ENCODE peak calls at places on chromosomes 5 and 9, in five cellular contexts. U, F, B, N and Z are unnamed samples.

GRCh38 chr9:89614319-89614892 is 9.6 kb downstream of the GADD45G start:
- DNase-seq in U (no peak), F (no peak), B (no peak), N (no peak), Z (no peak)

GRCh38 chr5:119367502-119368237 is 11.9 kb downstream of the TNFAIP8 start:
- DNase-seq in U (peak; percentile 80), F (no peak), B (no peak), N (no peak), Z (no peak)

GRCh38 chr9:91407580-91408275 is 15.9 kb downstream of the NFIL3 start:
- DNase-seq in U (no peak), F (no peak), B (no peak), N (no peak), Z (peak; percentile 48)

GRCh38 chr9:18492612-18493011 is 18.7 kb downstream of the ADAMTSL1 start:
- DNase-seq in U (peak; percentile 15), F (no peak), B (no peak), N (no peak), Z (no peak)

GRCh38 chr9:22008662-22009562 is at the start of gene CDKN2B:
- DNase-seq in U (peak; percentile 87), F (peak; percentile 94), B (peak; percentile 91), N (peak; percentile 96), Z (peak; percentile 98)

GRCh38 chr9:108186996-108187395 is 668.8 kb downstream of the ACTL7B start:
- DNase-seq in U (no peak), F (peak; percentile 41), B (no peak), N (no peak), Z (peak; percentile 65)

GRCh38 chr5:172561151-172561550 is 79.9 kb upstream of the NEURL1B start:
- DNase-seq in U (peak; percentile 99), F (no peak), B (no peak), N (no peak), Z (no peak)

GRCh38 chr5:57277085-57277484 is 103.2 kb downstream of the GPBP1 start:
- DNase-seq in U (peak; percentile 33), F (no peak), B (no peak), N (no peak), Z (no peak)

GRCh38 chr5:106392766-106393165 is 1278.0 kb downstream of the EFNA5 start:
- DNase-seq in U (peak; percentile 65), F (no peak), B (no peak), N (no peak), Z (no peak)

GRCh38 chr5:124079062-124079461 is 567.1 kb downstream of the CSNK1G3 start:
- DNase-seq in U (no peak), F (no peak), B (no peak), N (no peak), Z (no peak)

GRCh38 chr9:134724231-134724911 is 82.8 kb downstream of the COL5A1 start:
- DNase-seq in U (no peak), F (no peak), B (no peak), N (no peak), Z (peak; percentile 66)

GRCh38 chr5:38228914-38229313 is 29.4 kb upstream of the EGFLAM start:
- DNase-seq in U (no peak), F (no peak), B (no peak), N (no peak), Z (no peak)

GRCh38 chr5:89268460-89268859 is 385.5 kb upstream of the MEF2C start:
- DNase-seq in U (peak; percentile 38), F (no peak), B (no peak), N (no peak), Z (no peak)

GRCh38 chr5:159724283-159724682 is 192.0 kb upstream of the ADRA1B start:
- DNase-seq in U (no peak), F (no peak), B (no peak), N (no peak), Z (no peak)

GRCh38 chr9:36900136-36900855 is 133.8 kb downstream of the PAX5 start:
- DNase-seq in U (no peak), F (no peak), B (no peak), N (no peak), Z (no peak)

GRCh38 chr5:6439588-6440550 is 8.8 kb upstream of the UBE2QL1 start:
- DNase-seq in U (peak; percentile 31), F (no peak), B (no peak), N (no peak), Z (no peak)

GRCh38 chr5:149053027-149053705 is 9.7 kb downstream of the SH3TC2 start:
- DNase-seq in U (peak; percentile 38), F (no peak), B (no peak), N (no peak), Z (no peak)

GRCh38 chr5:100505984-100506670 is 29.0 kb upstream of the FAM174A start:
- DNase-seq in U (peak; percentile 96), F (no peak), B (no peak), N (no peak), Z (no peak)

GRCh38 chr5:116574682-116575634 is at the start of gene SEMA6A:
- DNase-seq in U (peak; percentile 84), F (peak; percentile 92), B (peak; percentile 83), N (peak; percentile 92), Z (peak; percentile 94)
- TF ChIP-seq CTCF in U (peak; percentile 10), F (peak; percentile 12), B (peak; percentile 19), N (no peak), Z (no peak)

GRCh38 chr5:176802116-176802784 is 8.1 kb upstream of the UNC5A start:
- DNase-seq in U (no peak), F (no peak), B (no peak), N (no peak), Z (no peak)

GRCh38 chr5:176809544-176810083 is 745 bp upstream of the UNC5A start:
- DNase-seq in U (no peak), F (no peak), B (no peak), N (no peak), Z (no peak)

GRCh38 chr5:176803943-176804498 is 6.3 kb upstream of the UNC5A start:
- DNase-seq in U (peak; percentile 35), F (no peak), B (no peak), N (peak; percentile 59), Z (no peak)

GRCh38 chr5:176803027-176803942 is 7.1 kb upstream of the UNC5A start:
- DNase-seq in U (no peak), F (no peak), B (no peak), N (no peak), Z (no peak)

DNA sequence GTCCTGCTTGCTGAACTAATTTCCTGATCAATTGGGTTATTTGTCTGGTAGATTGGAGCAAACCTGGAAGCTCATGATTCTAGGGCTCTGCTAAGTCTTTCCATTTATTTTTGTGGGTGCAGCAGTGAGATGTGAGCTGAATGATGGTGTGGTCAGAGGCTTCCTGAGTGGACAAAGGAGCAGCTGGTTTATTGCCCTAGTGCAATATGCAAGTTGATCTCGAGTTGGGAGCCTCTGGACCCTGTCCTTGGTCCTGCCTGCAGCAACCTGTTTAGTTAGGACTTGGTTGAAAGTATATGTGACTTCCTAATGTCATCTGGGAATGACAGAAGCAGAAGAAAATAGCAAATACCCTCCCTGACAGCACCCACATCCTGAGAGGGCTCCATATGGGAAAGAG is 4.2 kb upstream of the UNC5A start:
- DNase-seq in U (no peak), F (no peak), B (no peak), N (peak; percentile 47), Z (no peak)
- H3K27me3 ChIP-seq in U (peaks cover 7% of the 10 kb centered on the region), F (no peaks in the 10 kb centered on the region), B (no peaks in the 10 kb centered on the region), N (peaks cover 2% of the 10 kb centered on the region), Z (no peaks in the 10 kb centered on the region)

GRCh38 chr9:26850995-26851394 is 41.6 kb downstream of the CAAP1 start:
- DNase-seq in U (no peak), F (no peak), B (no peak), N (no peak), Z (no peak)

DNA sequence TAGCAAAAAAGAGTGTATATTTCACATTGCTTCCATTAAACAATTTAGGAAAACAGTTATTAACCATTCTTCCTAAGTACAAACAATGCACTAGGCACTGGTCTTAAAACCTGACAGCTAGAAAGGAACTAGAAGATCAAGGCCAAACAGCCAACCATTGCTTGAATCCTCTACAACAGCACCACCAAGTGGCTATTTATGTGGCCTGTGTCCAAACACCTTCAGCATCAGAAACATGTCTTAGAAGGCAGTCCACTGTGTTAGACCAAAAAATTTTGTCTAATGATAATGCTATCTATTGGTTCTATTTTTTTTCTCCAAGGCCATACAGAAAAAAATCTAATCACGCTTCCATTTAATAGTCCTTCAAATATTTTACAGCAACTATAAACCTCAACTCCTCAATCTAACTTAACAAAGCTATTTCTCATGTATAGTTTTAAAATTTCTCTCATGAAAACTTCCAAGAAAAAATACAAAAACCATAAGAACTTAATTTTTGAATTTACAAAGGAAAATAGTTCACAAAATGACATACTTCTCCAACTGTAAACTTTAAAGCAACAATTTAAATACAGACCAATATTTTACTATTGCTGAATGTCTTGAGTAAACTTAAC is 36.1 kb downstream of the CAAP1 start:
- DNase-seq in U (peak; percentile 75), F (no peak), B (no peak), N (peak; percentile 12), Z (no peak)
- TF ChIP-seq CTCF in U (peak; percentile 74), F (peak; percentile 10), B (no peak), N (peak; percentile 21), Z (peak; percentile 40)

GRCh38 chr9:122219856-122220672 is 8.7 kb downstream of the LHX6 start:
- DNase-seq in U (no peak), F (no peak), B (no peak), N (no peak), Z (no peak)
- H3K27me3 ChIP-seq in U (peaks cover 65% of the 10 kb centered on the region), F (no peaks in the 10 kb centered on the region), B (no peaks in the 10 kb centered on the region), N (no peaks in the 10 kb centered on the region), Z (peaks cover 29% of the 10 kb centered on the region)

GRCh38 chr5:140083120-140083519 is 30.8 kb upstream of the PURA start:
- DNase-seq in U (no peak), F (no peak), B (no peak), N (no peak), Z (no peak)

GRCh38 chr5:140084466-140084865 is 29.4 kb upstream of the PURA start:
- DNase-seq in U (no peak), F (no peak), B (no peak), N (no peak), Z (no peak)

DNA sequence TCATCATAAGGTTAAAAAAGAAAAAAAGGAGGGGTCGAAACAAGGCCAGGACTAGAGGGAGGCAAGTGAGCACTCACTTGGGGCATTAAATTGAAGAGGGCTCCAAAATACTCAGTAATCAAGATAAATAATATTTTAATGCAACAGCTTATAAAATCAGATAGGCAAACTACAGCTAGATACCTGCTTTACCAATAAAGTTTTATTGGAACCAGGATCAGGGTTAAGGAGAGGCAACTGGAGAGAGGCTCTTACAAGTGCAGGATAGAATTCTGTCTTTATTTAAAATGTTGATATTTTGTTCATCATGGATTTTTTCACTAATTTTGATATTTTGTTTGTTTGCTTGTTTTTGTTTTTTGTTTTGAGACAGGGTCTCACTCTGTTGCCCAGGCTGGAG is 30.3 kb upstream of the PURA start:
- DNase-seq in U (no peak), F (no peak), B (no peak), N (no peak), Z (no peak)
- TF ChIP-seq CTCF in U (no peak), F (no peak), B (no peak), N (no peak), Z (no peak)

DNA sequence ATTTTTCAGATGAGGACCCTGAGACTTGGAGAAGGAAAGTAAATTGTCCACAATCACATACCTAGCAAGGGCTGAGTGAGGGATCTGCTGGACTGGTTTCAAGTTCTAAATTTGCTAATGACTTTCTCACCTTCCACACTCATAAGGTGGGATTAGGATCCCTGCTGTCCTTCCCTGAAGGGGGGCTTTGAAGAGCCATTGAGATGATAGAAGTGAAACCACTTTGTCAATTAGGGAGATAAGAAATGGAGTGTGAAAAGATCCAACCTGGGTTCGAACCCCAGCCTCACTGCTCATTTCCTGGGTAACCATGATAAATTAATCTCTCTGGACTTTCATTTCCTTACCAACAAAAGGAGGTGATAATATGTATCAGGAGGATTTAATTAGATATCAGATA is 32.7 kb upstream of the FOXE1 start:
- DNase-seq in U (no peak), F (no peak), B (no peak), N (no peak), Z (no peak)
- H3K27me3 ChIP-seq in U (peaks cover 3% of the 10 kb centered on the region), F (no peaks in the 10 kb centered on the region), B (no peaks in the 10 kb centered on the region), N (no peaks in the 10 kb centered on the region), Z (peaks cover 4% of the 10 kb centered on the region)